ENCODE peak calls at places on chromosomes 2 and 18, in ten cellular contexts. D, B, T, F, A, L, G, E, H and Z are unnamed samples. For H3K36me3 and H3K27me3, the result is how much of the 10 kb centered on the place peaks cover.

GRCh38 chr18:59324623-59324971 is 6.1 kb upstream of the CPLX4 start:
- DNase-seq in D (no peak), B (no peak), T (no peak), F (no peak), A (no peak), L (no peak), G (no peak), E (no peak), H (no peak), Z (no peak)

GRCh38 chr2:105280281-105280680 is 38.7 kb downstream of the GPR45 start:
- DNase-seq in D (no peak), B (no peak), T (no peak), F (no peak), A (no peak), L (no peak), G (no peak), E (no peak), H (no peak), Z (no peak)

GRCh38 chr2:103152556-103152955 is 390.7 kb downstream of the TMEM182 start:
- DNase-seq in D (no peak), B (no peak), T (no peak), F (no peak), A (no peak), L (no peak), G (no peak), E (no peak), H (no peak), Z (no peak)

GRCh38 chr2:182946949-182947348 is 80.5 kb upstream of the FRZB start:
- DNase-seq in D (no peak), B (no peak), T (no peak), F (no peak), A (peak), L (no peak), G (no peak), E (no peak), H (no peak), Z (no peak)

GRCh38 chr18:66013976-66014375 is 263.2 kb downstream of the CDH7 start:
- DNase-seq in D (no peak), B (no peak), T (no peak), F (no peak), A (no peak), L (no peak), G (no peak), E (no peak), H (peak), Z (no peak)

GRCh38 chr2:184689633-184690032 is 91.3 kb downstream of the ZNF804A start:
- DNase-seq in D (no peak), B (no peak), T (no peak), F (no peak), A (no peak), L (no peak), G (no peak), E (no peak), H (no peak), Z (no peak)

GRCh38 chr18:2926528-2926927 is 79.7 kb downstream of the EMILIN2 start:
- DNase-seq in D (no peak), B (no peak), T (no peak), F (no peak), A (no peak), L (no peak), G (no peak), E (no peak), H (no peak), Z (no peak)

GRCh38 chr2:186503827-186504606 is 18.0 kb downstream of the ZC3H15 start:
- DNase-seq in D (no peak), B (no peak), T (no peak), F (no peak), A (no peak), L (no peak), G (no peak), E (no peak), H (peak), Z (no peak)

DNA sequence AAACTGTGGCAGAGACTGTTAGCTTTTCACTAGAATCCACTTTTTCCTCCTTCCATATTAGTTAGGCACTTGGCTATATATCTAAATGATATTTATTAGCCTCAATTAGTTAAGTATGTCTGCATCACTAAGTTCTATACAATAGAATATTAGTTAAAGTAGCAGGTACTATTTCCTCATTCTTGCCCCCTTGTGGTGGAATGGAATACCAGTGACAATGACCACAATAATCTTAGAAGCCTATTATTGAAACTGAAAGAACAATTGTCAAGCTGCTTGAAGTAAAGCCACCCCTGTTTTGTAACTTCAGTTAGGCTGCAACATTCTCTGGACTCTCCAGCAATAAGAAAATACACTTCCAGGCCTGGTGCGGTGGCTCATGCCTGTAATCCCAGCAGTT is 476.3 kb upstream of the VWC2L start:
- DNase-seq in D (no peak), B (no peak), T (no peak), F (no peak), A (peak), L (no peak), G (no peak), E (no peak), H (peak), Z (no peak)
- TF ChIP-seq CTCF in D (no peak), B (no peak), T (no peak), F (no peak), A (peak), L (peak), G (no peak), E (peak), H (peak), Z (peak)

GRCh38 chr2:241432824-241433448 is 75.4 kb downstream of the STK25 start:
- DNase-seq in D (no peak), B (no peak), T (no peak), F (no peak), A (no peak), L (no peak), G (no peak), E (no peak), H (no peak), Z (no peak)
- H3K36me3 ChIP-seq in D (under half), B (half or more), T (half or more), F (under half), A (under half), L (half or more), G (under half), E (half or more), H (under half), Z (under half)

DNA sequence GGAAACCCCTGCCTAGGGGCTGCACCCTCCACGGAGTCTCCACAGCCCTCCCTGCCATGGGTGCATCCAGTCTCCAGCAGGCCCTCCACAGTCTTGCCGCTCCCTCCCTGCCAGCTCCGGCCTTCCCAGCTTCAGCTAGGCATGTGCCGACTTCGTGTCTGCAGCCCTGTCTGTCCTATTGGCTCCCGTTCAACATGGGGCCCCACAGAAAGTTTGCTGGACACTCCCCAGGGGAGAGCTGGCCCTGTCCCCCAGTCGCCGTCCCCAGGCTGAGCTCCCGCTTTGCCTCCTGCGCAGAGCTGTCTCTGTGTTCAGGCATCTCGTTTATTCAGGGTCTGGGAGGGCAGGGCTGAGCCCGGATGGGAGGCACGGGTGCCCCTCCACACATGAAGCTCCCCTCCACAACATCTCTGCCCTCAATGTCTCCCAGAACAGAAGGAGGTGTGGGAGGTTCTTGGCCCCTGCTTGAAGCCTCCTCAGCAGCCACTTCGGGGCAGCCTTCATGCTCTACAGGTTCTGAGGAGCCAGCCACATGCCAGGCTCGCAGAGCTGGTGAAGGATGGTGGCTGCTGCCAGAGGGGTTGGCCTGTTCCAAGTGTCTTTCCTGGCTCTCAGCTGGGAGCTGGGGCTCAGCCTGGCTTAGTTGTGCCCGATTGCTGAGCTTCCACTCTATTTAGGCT is 120.1 kb upstream of the PXDN start:
- DNase-seq in D (no peak), B (no peak), T (no peak), F (no peak), A (no peak), L (no peak), G (no peak), E (no peak), H (no peak), Z (no peak)
- H3K27me3 ChIP-seq in D (under half), B (under half), T (under half), F (under half), A (under half), L (half or more), G (under half), E (under half), H (half or more), Z (under half)

GRCh38 chr2:47592381-47592780 is 189.4 kb downstream of the MSH2 start:
- DNase-seq in D (no peak), B (no peak), T (no peak), F (no peak), A (no peak), L (no peak), G (no peak), E (no peak), H (no peak), Z (no peak)
- TF ChIP-seq CTCF in D (no peak), B (no peak), T (no peak), F (no peak), A (no peak), L (no peak), G (no peak), E (no peak), H (no peak), Z (no peak)

GRCh38 chr2:99401841-99402240 is 64.7 kb downstream of the EIF5B start:
- DNase-seq in D (no peak), B (no peak), T (no peak), F (no peak), A (no peak), L (no peak), G (no peak), E (no peak), H (no peak), Z (no peak)
- H3K36me3 ChIP-seq in D (under half), B (half or more), T (half or more), F (under half), A (half or more), L (half or more), G (half or more), E (half or more), H (half or more), Z (under half)

GRCh38 chr18:36295214-36295613 is 2.3 kb upstream of the FHOD3 start:
- DNase-seq in D (no peak), B (no peak), T (no peak), F (no peak), A (no peak), L (no peak), G (no peak), E (no peak), H (no peak), Z (no peak)
- H3K27me3 ChIP-seq in D (under half), B (under half), T (under half), F (under half), A (under half), L (under half), G (under half), E (under half), H (under half), Z (under half)

GRCh38 chr2:96253006-96253405 is 12.8 kb downstream of the TMEM127 start:
- DNase-seq in D (no peak), B (no peak), T (peak), F (no peak), A (no peak), L (no peak), G (no peak), E (no peak), H (no peak), Z (no peak)
- TF ChIP-seq CTCF in D (no peak), B (no peak), T (no peak), F (no peak), A (no peak), L (peak), G (no peak), E (no peak), H (no peak), Z (no peak)